ENCODE peak calls at places on chromosomes 7 and 10, in five cellular contexts. One of them, this sample, is unnamed. For H3K4me1, the result is how much of the 10 kb centered on the place peaks cover.

GRCh38 chr10:98450618-98451017 is 3.9 kb upstream of the HPS1 start:
- DNase-seq in Peyer's patch: no peak
- DNase-seq in fibroblast of lung: no peak
- DNase-seq in tibial nerve: no peak
- DNase-seq in mammary epithelial cell: no peak
- DNase-seq in this sample: no peak

GRCh38 chr7:84105582-84105981 is 89.0 kb downstream of the SEMA3A start:
- DNase-seq in Peyer's patch: no peak
- DNase-seq in fibroblast of lung: peak
- DNase-seq in tibial nerve: no peak
- DNase-seq in mammary epithelial cell: no peak
- DNase-seq in this sample: no peak

GRCh38 chr10:50594012-50594411 is 29.7 kb downstream of the SGMS1 start:
- DNase-seq in Peyer's patch: no peak
- DNase-seq in fibroblast of lung: peak
- DNase-seq in tibial nerve: no peak
- DNase-seq in mammary epithelial cell: peak
- DNase-seq in this sample: no peak

GRCh38 chr10:95788830-95789229 is 32.9 kb downstream of the ENTPD1 start:
- DNase-seq in Peyer's patch: no peak
- DNase-seq in fibroblast of lung: peak
- DNase-seq in tibial nerve: no peak
- DNase-seq in mammary epithelial cell: no peak
- DNase-seq in this sample: no peak

GRCh38 chr7:98251251-98251843 is 685 bp downstream of the TECPR1 start:
- DNase-seq in Peyer's patch: peak
- DNase-seq in fibroblast of lung: peak
- DNase-seq in tibial nerve: no peak
- DNase-seq in mammary epithelial cell: no peak
- DNase-seq in this sample: peak

GRCh38 chr7:43850348-43851116 is 18.8 kb downstream of the MRPS24 start:
- DNase-seq in Peyer's patch: no peak
- DNase-seq in fibroblast of lung: no peak
- DNase-seq in tibial nerve: no peak
- DNase-seq in mammary epithelial cell: peak
- DNase-seq in this sample: no peak

GRCh38 chr7:100516135-100516812 is 22.7 kb upstream of the AGFG2 start:
- DNase-seq in Peyer's patch: peak
- DNase-seq in fibroblast of lung: peak
- DNase-seq in tibial nerve: peak
- DNase-seq in mammary epithelial cell: peak
- DNase-seq in this sample: peak

GRCh38 chr7:75762350-75762917 is 9.6 kb downstream of the CCL26 start:
- DNase-seq in Peyer's patch: no peak
- DNase-seq in fibroblast of lung: peak
- DNase-seq in tibial nerve: no peak
- DNase-seq in mammary epithelial cell: peak
- DNase-seq in this sample: no peak

GRCh38 chr7:146961617-146962016 is 845.0 kb downstream of the CNTNAP2 start:
- DNase-seq in Peyer's patch: no peak
- DNase-seq in fibroblast of lung: peak
- DNase-seq in tibial nerve: no peak
- DNase-seq in mammary epithelial cell: peak
- DNase-seq in this sample: no peak

DNA sequence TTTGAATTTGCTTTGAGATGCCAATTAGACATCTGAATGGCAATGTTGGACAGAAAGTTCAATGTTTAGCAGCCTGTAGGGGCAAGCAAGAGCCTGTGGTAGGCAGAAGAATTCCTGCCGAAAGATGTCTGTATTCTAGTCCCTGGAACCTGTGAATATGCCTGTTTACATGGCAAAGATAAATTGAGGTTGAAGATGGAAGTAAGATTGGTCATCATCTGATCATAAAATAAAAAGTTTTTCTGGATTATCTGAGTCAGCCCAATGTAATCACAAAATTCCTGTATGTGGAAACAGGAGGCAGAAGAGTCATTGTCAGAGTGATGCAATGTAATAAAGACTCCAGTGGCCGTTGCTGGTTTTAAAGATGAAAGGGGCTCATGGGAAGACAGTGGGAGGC is 430.5 kb downstream of the MDFIC start:
- DNase-seq in Peyer's patch: no peak
- DNase-seq in fibroblast of lung: peak
- DNase-seq in tibial nerve: no peak
- DNase-seq in mammary epithelial cell: peak
- DNase-seq in this sample: no peak
- TF ChIP-seq CTCF in Peyer's patch: no peak
- TF ChIP-seq CTCF in fibroblast of lung: no peak
- TF ChIP-seq CTCF in tibial nerve: no peak
- TF ChIP-seq CTCF in mammary epithelial cell: peak
- TF ChIP-seq CTCF in this sample: no peak

GRCh38 chr10:113056030-113056429 is 106.0 kb downstream of the TCF7L2 start:
- DNase-seq in Peyer's patch: no peak
- DNase-seq in fibroblast of lung: peak
- DNase-seq in tibial nerve: no peak
- DNase-seq in mammary epithelial cell: no peak
- DNase-seq in this sample: no peak

GRCh38 chr10:113056468-113057021 is 106.5 kb downstream of the TCF7L2 start:
- DNase-seq in Peyer's patch: no peak
- DNase-seq in fibroblast of lung: peak
- DNase-seq in tibial nerve: no peak
- DNase-seq in mammary epithelial cell: peak
- DNase-seq in this sample: no peak

GRCh38 chr10:113053881-113054280 is 103.8 kb downstream of the TCF7L2 start:
- DNase-seq in Peyer's patch: no peak
- DNase-seq in fibroblast of lung: peak
- DNase-seq in tibial nerve: no peak
- DNase-seq in mammary epithelial cell: peak
- DNase-seq in this sample: no peak

GRCh38 chr10:113053091-113053490 is 103.0 kb downstream of the TCF7L2 start:
- DNase-seq in Peyer's patch: no peak
- DNase-seq in fibroblast of lung: no peak
- DNase-seq in tibial nerve: no peak
- DNase-seq in mammary epithelial cell: no peak
- DNase-seq in this sample: no peak

DNA sequence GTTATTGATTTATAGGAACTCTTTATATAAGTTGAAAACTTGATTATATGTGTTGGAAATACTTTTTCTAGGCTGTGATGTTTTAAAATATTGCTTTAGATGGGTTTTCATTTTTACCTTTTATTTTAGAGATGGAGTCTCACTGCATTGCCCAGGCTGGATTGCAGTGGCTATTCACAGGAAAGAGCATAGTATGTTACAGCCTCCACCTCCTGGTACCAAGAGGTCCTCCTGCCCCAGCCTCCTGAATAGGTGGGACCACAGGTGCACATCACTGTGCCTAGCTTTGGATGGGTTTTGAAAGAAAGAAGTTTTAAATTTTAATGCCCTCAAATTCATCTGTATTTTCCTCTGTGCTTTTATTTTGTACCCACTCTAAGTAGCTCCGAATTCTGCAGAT is 105.4 kb downstream of the TCF7L2 start:
- DNase-seq in Peyer's patch: no peak
- DNase-seq in fibroblast of lung: no peak
- DNase-seq in tibial nerve: no peak
- DNase-seq in mammary epithelial cell: no peak
- DNase-seq in this sample: no peak
- H3K4me1 ChIP-seq in Peyer's patch: under half
- H3K4me1 ChIP-seq in fibroblast of lung: under half
- H3K4me1 ChIP-seq in tibial nerve: half or more
- H3K4me1 ChIP-seq in mammary epithelial cell: half or more
- H3K4me1 ChIP-seq in this sample: under half

GRCh38 chr10:119663866-119664698 is 12.9 kb downstream of the BAG3 start:
- DNase-seq in Peyer's patch: peak
- DNase-seq in fibroblast of lung: no peak
- DNase-seq in tibial nerve: no peak
- DNase-seq in mammary epithelial cell: no peak
- DNase-seq in this sample: no peak
- H3K27ac ChIP-seq in Peyer's patch: peak
- H3K27ac ChIP-seq in fibroblast of lung: peak
- H3K27ac ChIP-seq in tibial nerve: peak
- H3K27ac ChIP-seq in mammary epithelial cell: no peak
- H3K27ac ChIP-seq in this sample: no peak

DNA sequence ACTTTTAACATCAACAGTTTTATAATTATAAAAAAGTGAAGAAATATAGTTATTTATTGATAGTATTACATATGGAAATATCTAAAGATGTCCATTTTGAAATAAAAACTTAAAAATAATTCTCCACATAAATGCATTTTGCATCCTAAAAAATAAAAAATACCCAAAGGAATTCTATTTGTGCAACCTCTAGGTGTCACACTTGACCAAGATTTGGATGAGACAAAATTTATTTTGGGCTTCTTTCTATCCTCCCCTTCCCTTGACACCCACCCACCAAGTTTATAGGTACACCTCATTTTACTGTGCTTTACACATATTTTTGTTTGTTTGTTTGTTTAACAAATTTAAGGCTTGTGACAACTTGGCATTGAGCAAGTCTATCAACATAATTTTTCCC is 3.3 kb upstream of the THSD7A start:
- DNase-seq in Peyer's patch: no peak
- DNase-seq in fibroblast of lung: no peak
- DNase-seq in tibial nerve: no peak
- DNase-seq in mammary epithelial cell: no peak
- DNase-seq in this sample: no peak
- TF ChIP-seq CTCF in Peyer's patch: peak
- TF ChIP-seq CTCF in fibroblast of lung: peak
- TF ChIP-seq CTCF in tibial nerve: peak
- TF ChIP-seq CTCF in mammary epithelial cell: peak
- TF ChIP-seq CTCF in this sample: no peak

GRCh38 chr10:24716295-24716694 is 7.4 kb downstream of the ARHGAP21 start:
- DNase-seq in Peyer's patch: peak
- DNase-seq in fibroblast of lung: no peak
- DNase-seq in tibial nerve: no peak
- DNase-seq in mammary epithelial cell: no peak
- DNase-seq in this sample: no peak
- H3K4me1 ChIP-seq in Peyer's patch: under half
- H3K4me1 ChIP-seq in fibroblast of lung: under half
- H3K4me1 ChIP-seq in tibial nerve: half or more
- H3K4me1 ChIP-seq in mammary epithelial cell: under half
- H3K4me1 ChIP-seq in this sample: under half